ENCODE peak calls at places on chromosome 3, in six cellular contexts. B, H, P, A, L and G are unnamed samples.

GRCh38 chr3:23146163-23146562 is 57.0 kb upstream of the UBE2E2 start:
- DNase-seq in B (no peak), H (no peak), P (no peak), A (no peak), L (no peak), G (no peak)

GRCh38 chr3:104429727-104430126 is 937.0 kb upstream of the ALCAM start:
- DNase-seq in B (no peak), H (no peak), P (no peak), A (no peak), L (no peak), G (no peak)

GRCh38 chr3:172524611-172525010 is 1.4 kb upstream of the TNFSF10 start:
- DNase-seq in B (no peak), H (no peak), P (no peak), A (no peak), L (peak), G (no peak)

GRCh38 chr3:186236357-186237020 is 125.5 kb downstream of the DGKG start:
- DNase-seq in B (no peak), H (no peak), P (no peak), A (no peak), L (no peak), G (no peak)

GRCh38 chr3:142509079-142509478 is 61.2 kb upstream of the XRN1 start:
- DNase-seq in B (no peak), H (no peak), P (no peak), A (no peak), L (no peak), G (no peak)

GRCh38 chr3:50624634-50625033 is 7.7 kb downstream of the MAPKAPK3 start:
- DNase-seq in B (no peak), H (no peak), P (no peak), A (no peak), L (no peak), G (no peak)

GRCh38 chr3:170355738-170356595 is 1.5 kb upstream of the SKIL start:
- DNase-seq in B (peak), H (no peak), P (no peak), A (peak), L (peak), G (no peak)

GRCh38 chr3:41690766-41691563 is 270.9 kb downstream of the ULK4 start:
- DNase-seq in B (no peak), H (no peak), P (no peak), A (no peak), L (peak), G (no peak)

GRCh38 chr3:126737527-126737926 is 33.5 kb downstream of the CHCHD6 start:
- DNase-seq in B (no peak), H (no peak), P (peak), A (no peak), L (no peak), G (no peak)

GRCh38 chr3:154862265-154862664 is 217.9 kb upstream of the MME start:
- DNase-seq in B (no peak), H (no peak), P (no peak), A (no peak), L (peak), G (no peak)

GRCh38 chr3:142580061-142580423 is 1.5 kb upstream of the ATR start:
- DNase-seq in B (no peak), H (no peak), P (no peak), A (no peak), L (no peak), G (no peak)

GRCh38 chr3:49017978-49018706 is at the start of gene DALRD3:
- DNase-seq in B (peak), H (peak), P (peak), A (peak), L (peak), G (no peak)

GRCh38 chr3:9627901-9628633 is 21.2 kb upstream of the MTMR14 start:
- DNase-seq in B (no peak), H (no peak), P (peak), A (no peak), L (no peak), G (no peak)

GRCh38 chr3:148146947-148147346 is 550.8 kb upstream of the AGTR1 start:
- DNase-seq in B (no peak), H (no peak), P (no peak), A (no peak), L (peak), G (no peak)

GRCh38 chr3:154105218-154105975 is 15.8 kb upstream of the ARHGEF26 start:
- DNase-seq in B (no peak), H (no peak), P (no peak), A (no peak), L (no peak), G (peak)

GRCh38 chr3:126103121-126104027 is 19.4 kb upstream of the SLC41A3 start:
- DNase-seq in B (peak), H (no peak), P (peak), A (no peak), L (no peak), G (no peak)

GRCh38 chr3:42130329-42131070 is 39.3 kb downstream of the TRAK1 start:
- DNase-seq in B (no peak), H (no peak), P (no peak), A (no peak), L (no peak), G (no peak)

GRCh38 chr3:127647171-127647884 is 18.3 kb downstream of the PODXL2 start:
- DNase-seq in B (no peak), H (no peak), P (peak), A (no peak), L (no peak), G (no peak)

GRCh38 chr3:61903931-61904657 is 342.7 kb downstream of the PTPRG start:
- DNase-seq in B (peak), H (no peak), P (no peak), A (no peak), L (peak), G (no peak)

GRCh38 chr3:4355401-4356224 is 52.4 kb downstream of the SETMAR start:
- DNase-seq in B (no peak), H (no peak), P (no peak), A (no peak), L (peak), G (no peak)

GRCh38 chr3:73558399-73559075 is 66.2 kb downstream of the PDZRN3 start:
- DNase-seq in B (no peak), H (no peak), P (no peak), A (no peak), L (peak), G (no peak)

GRCh38 chr3:15860014-15860934 is 62.5 kb upstream of the ANKRD28 start:
- DNase-seq in B (peak), H (no peak), P (peak), A (peak), L (peak), G (no peak)